ENCODE peak calls at places on chromosome 7, in ten cellular contexts. One of them, this sample, is unnamed.

GRCh38 chr7:77802557-77803410 is 4.2 kb downstream of the PHTF2 start:
- DNase-seq in IMR-90: no peak
- DNase-seq in HepG2: no peak
- DNase-seq in lower leg skin: no peak
- DNase-seq in K562: no peak
- DNase-seq in HCT116: no peak
- DNase-seq in gastrocnemius medialis: no peak
- DNase-seq in heart left ventricle: no peak
- DNase-seq in suprapubic skin: no peak
- DNase-seq in A549: no peak
- DNase-seq in this sample: no peak

GRCh38 chr7:100369105-100369504 is 4.2 kb upstream of the PILRA start:
- DNase-seq in IMR-90: no peak
- DNase-seq in HepG2: no peak
- DNase-seq in lower leg skin: no peak
- DNase-seq in K562: no peak
- DNase-seq in HCT116: no peak
- DNase-seq in gastrocnemius medialis: peak
- DNase-seq in heart left ventricle: peak
- DNase-seq in suprapubic skin: no peak
- DNase-seq in A549: no peak
- DNase-seq in this sample: no peak

GRCh38 chr7:39527951-39528350 is 38.3 kb upstream of the YAE1 start:
- DNase-seq in IMR-90: peak
- DNase-seq in HepG2: no peak
- DNase-seq in lower leg skin: no peak
- DNase-seq in K562: no peak
- DNase-seq in HCT116: no peak
- DNase-seq in gastrocnemius medialis: no peak
- DNase-seq in heart left ventricle: no peak
- DNase-seq in suprapubic skin: no peak
- DNase-seq in A549: no peak
- DNase-seq in this sample: no peak

GRCh38 chr7:116552616-116553015 is 27.8 kb downstream of the CAV1 start:
- DNase-seq in IMR-90: peak
- DNase-seq in HepG2: no peak
- DNase-seq in lower leg skin: no peak
- DNase-seq in K562: no peak
- DNase-seq in HCT116: peak
- DNase-seq in gastrocnemius medialis: no peak
- DNase-seq in heart left ventricle: no peak
- DNase-seq in suprapubic skin: no peak
- DNase-seq in A549: peak
- DNase-seq in this sample: no peak

GRCh38 chr7:50552139-50552538 is 13.1 kb downstream of the DDC start:
- DNase-seq in IMR-90: no peak
- DNase-seq in HepG2: peak
- DNase-seq in lower leg skin: no peak
- DNase-seq in K562: no peak
- DNase-seq in HCT116: no peak
- DNase-seq in gastrocnemius medialis: no peak
- DNase-seq in heart left ventricle: no peak
- DNase-seq in suprapubic skin: no peak
- DNase-seq in A549: no peak
- DNase-seq in this sample: no peak

GRCh38 chr7:123816916-123817315 is 28.1 kb upstream of the HYAL4 start:
- DNase-seq in IMR-90: no peak
- DNase-seq in HepG2: no peak
- DNase-seq in lower leg skin: no peak
- DNase-seq in K562: no peak
- DNase-seq in HCT116: no peak
- DNase-seq in gastrocnemius medialis: no peak
- DNase-seq in heart left ventricle: no peak
- DNase-seq in suprapubic skin: no peak
- DNase-seq in A549: no peak
- DNase-seq in this sample: no peak

GRCh38 chr7:67593807-67594206 is 597.2 kb downstream of the TYW1 start:
- DNase-seq in IMR-90: no peak
- DNase-seq in HepG2: no peak
- DNase-seq in lower leg skin: no peak
- DNase-seq in K562: no peak
- DNase-seq in HCT116: no peak
- DNase-seq in gastrocnemius medialis: no peak
- DNase-seq in heart left ventricle: no peak
- DNase-seq in suprapubic skin: no peak
- DNase-seq in A549: no peak
- DNase-seq in this sample: no peak

GRCh38 chr7:91164948-91165845 is 99.0 kb upstream of the FZD1 start:
- DNase-seq in IMR-90: peak
- DNase-seq in HepG2: no peak
- DNase-seq in lower leg skin: no peak
- DNase-seq in K562: no peak
- DNase-seq in HCT116: no peak
- DNase-seq in gastrocnemius medialis: no peak
- DNase-seq in heart left ventricle: no peak
- DNase-seq in suprapubic skin: no peak
- DNase-seq in A549: no peak
- DNase-seq in this sample: peak

GRCh38 chr7:2248984-2249694 is 7.1 kb downstream of the NUDT1 start:
- DNase-seq in IMR-90: peak
- DNase-seq in HepG2: no peak
- DNase-seq in lower leg skin: no peak
- DNase-seq in K562: peak
- DNase-seq in HCT116: no peak
- DNase-seq in gastrocnemius medialis: peak
- DNase-seq in heart left ventricle: peak
- DNase-seq in suprapubic skin: no peak
- DNase-seq in A549: peak
- DNase-seq in this sample: peak

GRCh38 chr7:106570948-106571418 is 90.0 kb downstream of the CCDC71L start:
- DNase-seq in IMR-90: peak
- DNase-seq in HepG2: no peak
- DNase-seq in lower leg skin: no peak
- DNase-seq in K562: peak
- DNase-seq in HCT116: no peak
- DNase-seq in gastrocnemius medialis: no peak
- DNase-seq in heart left ventricle: no peak
- DNase-seq in suprapubic skin: no peak
- DNase-seq in A549: no peak
- DNase-seq in this sample: no peak

GRCh38 chr7:109473172-109473571 is 903.5 kb downstream of the DNAJB9 start:
- DNase-seq in IMR-90: no peak
- DNase-seq in HepG2: no peak
- DNase-seq in lower leg skin: no peak
- DNase-seq in K562: no peak
- DNase-seq in HCT116: no peak
- DNase-seq in gastrocnemius medialis: no peak
- DNase-seq in heart left ventricle: no peak
- DNase-seq in suprapubic skin: no peak
- DNase-seq in A549: no peak
- DNase-seq in this sample: no peak

GRCh38 chr7:157685430-157686284 is 348.9 kb downstream of the DNAJB6 start:
- DNase-seq in IMR-90: no peak
- DNase-seq in HepG2: no peak
- DNase-seq in lower leg skin: peak
- DNase-seq in K562: no peak
- DNase-seq in HCT116: no peak
- DNase-seq in gastrocnemius medialis: no peak
- DNase-seq in heart left ventricle: no peak
- DNase-seq in suprapubic skin: peak
- DNase-seq in A549: no peak
- DNase-seq in this sample: no peak

GRCh38 chr7:72072901-72073300 is 339.2 kb downstream of the CALN1 start:
- DNase-seq in IMR-90: no peak
- DNase-seq in HepG2: no peak
- DNase-seq in lower leg skin: no peak
- DNase-seq in K562: no peak
- DNase-seq in HCT116: no peak
- DNase-seq in gastrocnemius medialis: no peak
- DNase-seq in heart left ventricle: no peak
- DNase-seq in suprapubic skin: no peak
- DNase-seq in A549: no peak
- DNase-seq in this sample: no peak

GRCh38 chr7:7054252-7054830 is 128.0 kb upstream of the C1GALT1 start:
- DNase-seq in IMR-90: no peak
- DNase-seq in HepG2: no peak
- DNase-seq in lower leg skin: no peak
- DNase-seq in K562: no peak
- DNase-seq in HCT116: no peak
- DNase-seq in gastrocnemius medialis: no peak
- DNase-seq in heart left ventricle: no peak
- DNase-seq in suprapubic skin: no peak
- DNase-seq in A549: no peak
- DNase-seq in this sample: no peak

GRCh38 chr7:7311001-7311400 is 128.7 kb downstream of the C1GALT1 start:
- DNase-seq in IMR-90: no peak
- DNase-seq in HepG2: no peak
- DNase-seq in lower leg skin: no peak
- DNase-seq in K562: no peak
- DNase-seq in HCT116: no peak
- DNase-seq in gastrocnemius medialis: no peak
- DNase-seq in heart left ventricle: no peak
- DNase-seq in suprapubic skin: no peak
- DNase-seq in A549: no peak
- DNase-seq in this sample: no peak

DNA sequence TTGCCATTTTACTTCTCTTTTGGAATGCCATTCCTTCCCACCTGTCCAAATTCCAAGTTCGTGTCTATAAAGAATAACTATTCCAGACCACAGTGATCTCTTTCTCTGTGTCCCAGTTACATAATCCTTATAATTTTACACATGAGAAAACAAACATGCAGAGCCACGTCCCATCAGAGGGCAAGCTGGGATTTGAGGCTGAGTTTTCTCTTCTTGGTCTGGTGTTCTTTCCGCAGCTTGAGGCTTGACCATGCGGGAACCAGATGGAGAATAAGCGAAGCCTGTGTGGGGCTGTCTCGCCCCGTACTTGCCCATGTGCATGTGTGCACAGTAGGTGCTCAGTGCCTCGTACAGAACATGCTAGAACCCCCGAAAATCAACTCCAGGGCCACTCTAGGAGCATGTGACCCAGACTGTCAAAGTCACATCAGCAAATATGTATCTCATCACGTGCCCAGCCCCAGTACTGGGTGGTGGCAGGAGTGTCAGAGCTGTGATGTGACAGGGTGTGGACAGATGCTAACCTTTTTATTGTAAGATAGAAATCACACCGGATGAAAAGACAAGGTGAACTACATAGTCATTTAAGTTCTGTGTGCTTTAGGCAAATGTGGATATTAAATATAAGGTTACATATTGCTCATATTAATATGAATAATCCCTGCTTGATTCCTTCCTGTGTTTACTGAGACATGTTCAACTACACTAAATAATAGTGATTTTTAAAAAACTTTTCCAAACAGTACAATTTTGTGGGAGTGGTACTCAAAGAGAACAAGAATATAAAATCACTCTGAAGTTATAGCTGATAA is 3.2 kb downstream of the INSIG1 start:
- DNase-seq in IMR-90: no peak
- DNase-seq in HepG2: no peak
- DNase-seq in lower leg skin: no peak
- DNase-seq in K562: no peak
- DNase-seq in HCT116: no peak
- DNase-seq in gastrocnemius medialis: no peak
- DNase-seq in heart left ventricle: no peak
- DNase-seq in suprapubic skin: no peak
- DNase-seq in A549: no peak
- DNase-seq in this sample: no peak
- TF ChIP-seq POLR2A in IMR-90: peak
- TF ChIP-seq POLR2A in HepG2: no peak
- TF ChIP-seq POLR2A in lower leg skin: no peak
- TF ChIP-seq POLR2A in K562: peak
- TF ChIP-seq POLR2A in HCT116: no peak
- TF ChIP-seq POLR2A in gastrocnemius medialis: no peak
- TF ChIP-seq POLR2A in heart left ventricle: no peak
- TF ChIP-seq POLR2A in suprapubic skin: no peak
- TF ChIP-seq POLR2A in A549: no peak
- TF ChIP-seq POLR2A in this sample: no peak

DNA sequence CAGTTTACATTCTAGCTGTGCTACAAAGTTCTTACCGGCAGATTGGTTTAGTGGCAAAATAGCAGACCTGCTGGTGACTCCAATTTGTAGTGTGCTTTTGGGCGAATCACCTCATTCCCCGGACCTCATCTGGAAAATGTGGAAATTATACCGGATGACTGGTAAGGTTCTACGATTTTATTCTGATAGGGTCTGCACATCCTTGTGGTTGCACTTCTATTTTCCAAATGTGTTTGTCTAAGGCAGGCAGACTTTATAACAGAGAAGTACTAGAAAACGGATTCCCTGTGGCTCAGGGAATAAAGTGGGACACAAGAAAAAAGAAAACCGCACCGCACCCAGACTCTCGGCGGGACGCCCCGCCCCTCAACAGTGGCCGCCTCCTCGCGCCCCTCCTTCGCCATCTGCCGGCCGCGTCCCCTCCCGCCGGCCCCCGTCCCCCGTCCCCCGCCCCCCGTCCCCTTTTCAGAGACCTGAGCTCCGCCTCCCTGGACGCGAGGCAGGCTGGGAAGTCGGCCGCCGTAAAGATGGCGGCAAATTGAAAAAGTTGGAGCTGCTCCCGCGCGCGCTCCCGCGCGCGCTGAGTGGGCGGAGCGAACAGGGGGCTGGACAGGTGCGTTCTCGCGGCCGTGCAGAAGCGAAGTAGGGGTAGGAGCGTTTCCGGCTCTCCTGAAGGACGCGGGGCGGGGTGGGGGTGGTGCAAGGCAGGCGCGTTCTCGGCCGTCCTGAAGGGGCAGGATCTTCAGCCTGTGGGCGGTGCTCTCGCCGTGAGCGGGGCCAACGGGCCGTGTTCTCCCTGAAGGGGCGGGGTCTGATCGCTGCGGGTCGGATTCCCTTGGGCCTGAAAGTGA is 531 bp upstream of the CCM2 start:
- DNase-seq in IMR-90: peak
- DNase-seq in HepG2: peak
- DNase-seq in lower leg skin: peak
- DNase-seq in K562: peak
- DNase-seq in HCT116: peak
- DNase-seq in gastrocnemius medialis: peak
- DNase-seq in heart left ventricle: peak
- DNase-seq in suprapubic skin: peak
- DNase-seq in A549: peak
- DNase-seq in this sample: peak
- TF ChIP-seq POLR2A in IMR-90: no peak
- TF ChIP-seq POLR2A in HepG2: peak
- TF ChIP-seq POLR2A in lower leg skin: no peak
- TF ChIP-seq POLR2A in K562: peak
- TF ChIP-seq POLR2A in HCT116: peak
- TF ChIP-seq POLR2A in gastrocnemius medialis: peak
- TF ChIP-seq POLR2A in heart left ventricle: no peak
- TF ChIP-seq POLR2A in suprapubic skin: no peak
- TF ChIP-seq POLR2A in A549: peak
- TF ChIP-seq POLR2A in this sample: peak

GRCh38 chr7:15168489-15168888 is 265.9 kb upstream of the DGKB start:
- DNase-seq in IMR-90: no peak
- DNase-seq in HepG2: no peak
- DNase-seq in lower leg skin: no peak
- DNase-seq in K562: no peak
- DNase-seq in HCT116: no peak
- DNase-seq in gastrocnemius medialis: no peak
- DNase-seq in heart left ventricle: no peak
- DNase-seq in suprapubic skin: no peak
- DNase-seq in A549: no peak
- DNase-seq in this sample: no peak
- TF ChIP-seq POLR2A in IMR-90: no peak
- TF ChIP-seq POLR2A in HepG2: no peak
- TF ChIP-seq POLR2A in lower leg skin: no peak
- TF ChIP-seq POLR2A in K562: no peak
- TF ChIP-seq POLR2A in HCT116: no peak
- TF ChIP-seq POLR2A in gastrocnemius medialis: no peak
- TF ChIP-seq POLR2A in heart left ventricle: no peak
- TF ChIP-seq POLR2A in suprapubic skin: no peak
- TF ChIP-seq POLR2A in A549: no peak
- TF ChIP-seq POLR2A in this sample: no peak

GRCh38 chr7:24756989-24757798 is at the start of gene GSDME:
- DNase-seq in IMR-90: peak
- DNase-seq in HepG2: peak
- DNase-seq in lower leg skin: peak
- DNase-seq in K562: peak
- DNase-seq in HCT116: no peak
- DNase-seq in gastrocnemius medialis: no peak
- DNase-seq in heart left ventricle: peak
- DNase-seq in suprapubic skin: no peak
- DNase-seq in A549: peak
- DNase-seq in this sample: peak
- TF ChIP-seq POLR2A in IMR-90: no peak
- TF ChIP-seq POLR2A in HepG2: peak
- TF ChIP-seq POLR2A in lower leg skin: no peak
- TF ChIP-seq POLR2A in K562: no peak
- TF ChIP-seq POLR2A in HCT116: peak
- TF ChIP-seq POLR2A in gastrocnemius medialis: peak
- TF ChIP-seq POLR2A in heart left ventricle: no peak
- TF ChIP-seq POLR2A in suprapubic skin: no peak
- TF ChIP-seq POLR2A in A549: no peak
- TF ChIP-seq POLR2A in this sample: peak

This sample was measured in H54.